ENCODE peak calls at places on chromosomes 2 and 18, in four cellular contexts. G is fibroblast of lung, C is brain microvascular endothelial cell, X is IMR-90. Z is an unnamed sample.

GRCh38 chr2:177881001-177881748 is 191.4 kb downstream of the PDE11A start:
- DNase-seq in G (peak), C (no peak), X (no peak), Z (no peak)

GRCh38 chr2:199602271-199602895 is 144.6 kb upstream of the SATB2 start:
- DNase-seq in G (peak), C (no peak), X (no peak), Z (peak)

GRCh38 chr18:63787673-63788072 is 12.5 kb downstream of the SERPINB7 start:
- DNase-seq in G (no peak), C (no peak), X (no peak), Z (no peak)

GRCh38 chr2:111194835-111195621 is 74.3 kb downstream of the BCL2L11 start:
- DNase-seq in G (no peak), C (peak), X (no peak), Z (no peak)

GRCh38 chr2:217951521-217952247 is 51.1 kb downstream of the TNS1 start:
- DNase-seq in G (no peak), C (no peak), X (no peak), Z (no peak)

GRCh38 chr18:56319953-56320352 is 318.4 kb downstream of the TXNL1 start:
- DNase-seq in G (no peak), C (no peak), X (no peak), Z (no peak)

GRCh38 chr2:127770973-127771735 is 39.8 kb downstream of the WDR33 start:
- DNase-seq in G (peak), C (peak), X (peak), Z (no peak)

GRCh38 chr2:102277202-102277700 is 34.1 kb upstream of the IL1RL1 start:
- DNase-seq in G (no peak), C (no peak), X (no peak), Z (no peak)

GRCh38 chr2:140589273-140589672 is 1541.5 kb downstream of the LRP1B start:
- DNase-seq in G (peak), C (peak), X (no peak), Z (no peak)

GRCh38 chr18:54879691-54880090 is 51.4 kb downstream of the RAB27B start:
- DNase-seq in G (no peak), C (no peak), X (no peak), Z (no peak)

GRCh38 chr2:153478289-153479261 is at the start of gene RPRM:
- DNase-seq in G (peak), C (peak), X (peak), Z (peak)

GRCh38 chr18:75200644-75201272 is 8.2 kb downstream of the PTGR3 start:
- DNase-seq in G (no peak), C (no peak), X (no peak), Z (no peak)

GRCh38 chr2:239372835-239373234 is 28.0 kb downstream of the HDAC4 start:
- DNase-seq in G (no peak), C (no peak), X (no peak), Z (no peak)

GRCh38 chr2:28389399-28390240 is 3.0 kb upstream of the FOSL2 start:
- DNase-seq in G (peak), C (no peak), X (no peak), Z (no peak)

GRCh38 chr18:62152844-62153243 is 34.0 kb downstream of the PIGN start:
- DNase-seq in G (no peak), C (no peak), X (no peak), Z (no peak)

GRCh38 chr2:221203846-221204245 is 368.3 kb downstream of the EPHA4 start:
- DNase-seq in G (no peak), C (no peak), X (no peak), Z (no peak)

GRCh38 chr2:133568172-133568571 is at the start of gene NCKAP5:
- DNase-seq in G (peak), C (peak), X (peak), Z (no peak)

GRCh38 chr2:60172801-60173200 is 380.7 kb downstream of the BCL11A start:
- DNase-seq in G (no peak), C (no peak), X (no peak), Z (no peak)

GRCh38 chr2:6982934-6983589 is 65.8 kb downstream of the RNF144A start:
- DNase-seq in G (no peak), C (no peak), X (no peak), Z (no peak)

GRCh38 chr2:105755895-105756294 is 11.2 kb downstream of the NCK2 start:
- DNase-seq in G (no peak), C (no peak), X (no peak), Z (no peak)

GRCh38 chr2:48531141-48531648 is 1.2 kb downstream of the STON1 start:
- DNase-seq in G (peak), C (peak), X (peak), Z (peak)

GRCh38 chr2:55590810-55591440 is 26.5 kb downstream of the PPP4R3B start:
- DNase-seq in G (peak), C (no peak), X (peak), Z (no peak)

GRCh38 chr2:124250433-124250832 is 225.3 kb downstream of the CNTNAP5 start:
- DNase-seq in G (no peak), C (no peak), X (no peak), Z (no peak)

GRCh38 chr2:241030883-241031282 is 32.5 kb downstream of the SNED1 start:
- DNase-seq in G (no peak), C (no peak), X (no peak), Z (no peak)

GRCh38 chr18:57210711-57211411 is 64.0 kb downstream of the BOD1L2 start:
- DNase-seq in G (peak), C (no peak), X (no peak), Z (no peak)

GRCh38 chr2:6069354-6069753 is 377.2 kb downstream of the SOX11 start:
- DNase-seq in G (peak), C (no peak), X (peak), Z (no peak)

GRCh38 chr2:69087912-69088240 is 74.9 kb downstream of the ANTXR1 start:
- DNase-seq in G (peak), C (no peak), X (peak), Z (no peak)

GRCh38 chr2:7724336-7724735 is 807.1 kb downstream of the RNF144A start:
- DNase-seq in G (no peak), C (no peak), X (no peak), Z (no peak)

GRCh38 chr2:237456200-237456731 is 30.8 kb upstream of the MLPH start:
- DNase-seq in G (peak), C (peak), X (peak), Z (no peak)

GRCh38 chr2:173713904-173714555 is 251.1 kb downstream of the SP3 start:
- DNase-seq in G (no peak), C (no peak), X (no peak), Z (no peak)

GRCh38 chr18:6810191-6810590 is 80.7 kb downstream of the ARHGAP28 start:
- DNase-seq in G (no peak), C (no peak), X (no peak), Z (no peak)

DNA sequence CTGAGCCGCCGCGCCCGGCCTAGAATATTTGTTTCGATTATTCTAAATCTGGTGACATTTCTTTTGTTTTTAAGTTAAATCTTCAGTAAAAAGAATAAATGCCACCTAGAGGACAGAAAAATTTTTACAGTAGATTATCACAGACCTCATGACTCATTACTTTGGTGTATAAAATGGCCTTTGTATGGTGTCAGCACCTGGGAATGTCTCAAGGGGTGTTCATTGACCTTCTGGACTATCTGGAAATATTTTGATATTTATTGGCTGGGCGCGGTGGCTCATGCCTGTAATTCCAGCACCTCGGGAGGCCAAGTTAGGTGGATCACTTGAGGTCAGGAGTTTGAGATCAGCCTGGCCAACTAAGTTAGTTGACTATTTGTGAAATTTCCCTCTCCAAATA is 30.3 kb upstream of the SLC30A6 start:
- DNase-seq in G (peak), C (peak), X (peak), Z (peak)
- TF ChIP-seq CTCF in G (peak), C (peak), X (peak), Z (peak)

GRCh38 chr18:21203096-21203495 is 38.9 kb upstream of the GREB1L start:
- DNase-seq in G (no peak), C (no peak), X (no peak), Z (no peak)
- H3K4me3 ChIP-seq in G (no peak), C (no peak), X (no peak), Z (no peak)

DNA sequence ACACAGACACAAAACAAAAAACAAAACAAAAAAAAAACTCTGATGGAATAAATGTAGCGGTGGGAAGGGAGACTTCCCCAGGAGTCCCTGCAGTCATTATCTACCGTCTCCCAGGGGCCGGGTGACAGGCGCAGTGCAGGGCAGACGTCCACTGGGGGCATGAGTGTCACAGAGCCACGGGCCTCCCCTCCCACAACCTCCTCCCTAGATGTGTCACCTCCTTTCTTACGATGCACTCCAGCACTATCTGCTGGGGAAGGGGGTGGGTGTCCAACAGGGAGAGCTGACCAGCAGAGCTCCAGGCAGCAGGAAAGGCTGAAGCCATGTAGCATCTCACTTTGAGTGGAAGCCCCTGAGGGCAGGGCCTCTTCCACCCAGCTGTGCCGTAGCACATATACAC is 84.5 kb downstream of the LONRF2 start:
- DNase-seq in G (no peak), C (no peak), X (no peak), Z (no peak)
- TF ChIP-seq CTCF in G (no peak), C (no peak), X (no peak), Z (no peak)

DNA sequence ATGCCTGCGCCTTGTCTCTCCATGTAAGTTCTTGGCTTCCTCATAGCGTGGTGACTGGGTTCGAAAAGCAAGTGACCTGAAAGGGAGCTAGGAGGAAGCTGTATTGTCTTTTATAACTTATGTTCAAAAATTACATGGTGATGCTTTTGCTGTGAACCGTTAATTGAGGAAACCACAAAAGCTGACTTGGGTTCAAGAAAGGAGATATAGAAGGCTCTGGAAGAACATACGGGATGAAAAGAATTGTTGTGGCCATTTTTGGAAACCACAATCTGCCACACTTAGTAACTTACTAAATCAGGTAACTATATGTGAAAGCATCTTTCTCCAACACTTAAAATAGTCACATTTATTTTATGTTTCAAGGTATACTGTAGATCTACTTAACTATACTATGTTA is 177.0 kb upstream of the RBMS1 start:
- DNase-seq in G (no peak), C (no peak), X (no peak), Z (no peak)
- H3K4me3 ChIP-seq in G (no peak), C (no peak), X (no peak), Z (no peak)

GRCh38 chr2:46332686-46333281 is 35.6 kb downstream of the EPAS1 start:
- DNase-seq in G (no peak), C (no peak), X (peak), Z (peak)

GRCh38 chr2:46335404-46335965 is 38.3 kb downstream of the EPAS1 start:
- DNase-seq in G (peak), C (peak), X (peak), Z (peak)

GRCh38 chr2:46335966-46336436 is 38.8 kb downstream of the EPAS1 start:
- DNase-seq in G (no peak), C (no peak), X (no peak), Z (no peak)

GRCh38 chr2:46334389-46335345 is 37.5 kb downstream of the EPAS1 start:
- DNase-seq in G (peak), C (peak), X (peak), Z (peak)

DNA sequence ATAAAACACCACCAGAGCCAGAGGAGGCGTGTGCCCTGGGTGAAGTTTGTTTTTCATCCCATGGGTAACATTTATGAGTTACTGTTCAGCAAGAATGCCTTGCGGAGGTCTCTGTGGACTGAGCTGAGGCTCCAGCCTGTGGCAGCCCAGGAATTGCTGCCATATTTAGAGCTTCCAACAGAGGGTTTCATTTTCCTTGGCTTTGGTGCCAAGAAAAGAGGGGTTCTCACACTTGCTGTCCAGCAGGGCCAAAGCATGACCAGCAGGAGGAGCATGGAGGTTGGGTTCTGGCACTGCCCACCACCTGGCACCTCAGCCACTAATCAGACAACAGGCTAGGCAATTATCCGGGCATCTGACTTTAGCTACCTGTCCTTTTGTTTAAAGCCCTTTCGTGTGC is 36.7 kb downstream of the EPAS1 start:
- DNase-seq in G (no peak), C (no peak), X (no peak), Z (no peak)
- TF ChIP-seq CTCF in G (peak), C (peak), X (peak), Z (peak)

DNA sequence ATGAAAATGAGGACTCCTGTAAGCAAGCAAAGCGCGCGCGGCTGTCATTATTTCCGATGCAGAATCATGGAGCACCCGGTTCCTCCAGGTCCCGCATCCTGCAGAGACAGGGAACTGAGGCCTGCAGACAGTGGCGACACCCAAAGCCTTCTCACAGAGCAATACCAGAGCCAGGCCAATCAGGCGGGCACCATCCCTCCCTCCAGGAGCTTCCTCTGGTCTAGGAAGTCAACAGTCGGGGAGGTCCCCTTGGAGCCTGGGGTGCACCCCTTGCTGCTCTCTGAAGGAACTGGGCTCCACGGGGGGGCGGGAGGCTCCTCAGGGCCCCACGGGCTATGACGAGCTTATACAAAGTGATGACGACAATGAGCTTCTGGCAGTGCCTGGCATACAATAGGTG is 60.3 kb upstream of the HPCAL1 start:
- DNase-seq in G (no peak), C (no peak), X (no peak), Z (no peak)
- H3K4me3 ChIP-seq in G (no peak), C (no peak), X (no peak), Z (no peak)